ENCODE peak calls at places on chromosomes 11 and 22, in eight cellular contexts. One of them, this sample, is unnamed.

GRCh38 chr11:74069146-74070046 is 60.5 kb upstream of the UCP3 start:
- DNase-seq in A549: no peak
- DNase-seq in tibial nerve: no peak
- DNase-seq in GM06990: no peak
- DNase-seq in AG04450: no peak
- DNase-seq in transverse colon: no peak
- DNase-seq in body of pancreas: peak; percentile 46
- DNase-seq in psoas muscle: no peak
- DNase-seq in this sample: no peak

GRCh38 chr11:62553839-62554361 is 7.3 kb upstream of the AHNAK start:
- DNase-seq in A549: peak; percentile 92
- DNase-seq in tibial nerve: no peak
- DNase-seq in psoas muscle: peak; percentile 86
- DNase-seq in GM06990: no peak
- DNase-seq in body of pancreas: no peak
- DNase-seq in transverse colon: peak; percentile 62
- DNase-seq in AG04450: peak; percentile 51
- DNase-seq in this sample: peak; percentile 52

GRCh38 chr11:65376138-65376713 is 6.2 kb downstream of the SLC25A45 start:
- DNase-seq in AG04450: no peak
- DNase-seq in tibial nerve: no peak
- DNase-seq in transverse colon: no peak
- DNase-seq in GM06990: no peak
- DNase-seq in body of pancreas: no peak
- DNase-seq in A549: no peak
- DNase-seq in psoas muscle: no peak
- DNase-seq in this sample: no peak

GRCh38 chr11:129508163-129508562 is 132.5 kb downstream of the BARX2 start:
- DNase-seq in AG04450: no peak
- DNase-seq in psoas muscle: no peak
- DNase-seq in GM06990: no peak
- DNase-seq in transverse colon: no peak
- DNase-seq in A549: no peak
- DNase-seq in body of pancreas: no peak
- DNase-seq in tibial nerve: no peak
- DNase-seq in this sample: no peak

GRCh38 chr11:65565624-65566453 is 4.4 kb upstream of the ZNRD2 start:
- DNase-seq in tibial nerve: no peak
- DNase-seq in A549: no peak
- DNase-seq in transverse colon: no peak
- DNase-seq in AG04450: no peak
- DNase-seq in GM06990: no peak
- DNase-seq in psoas muscle: no peak
- DNase-seq in body of pancreas: no peak
- DNase-seq in this sample: no peak

GRCh38 chr11:118572075-118572913 is at the start of gene ARCN1:
- DNase-seq in A549: peak; percentile 73
- DNase-seq in GM06990: peak; percentile 80
- DNase-seq in tibial nerve: peak; percentile 67
- DNase-seq in psoas muscle: peak; percentile 91
- DNase-seq in transverse colon: peak; percentile 82
- DNase-seq in body of pancreas: peak; percentile 83
- DNase-seq in AG04450: no peak
- DNase-seq in this sample: no peak

GRCh38 chr22:29916007-29916544 is 33.1 kb downstream of the MTMR3 start:
- DNase-seq in tibial nerve: no peak
- DNase-seq in transverse colon: no peak
- DNase-seq in AG04450: peak; percentile 7
- DNase-seq in GM06990: no peak
- DNase-seq in body of pancreas: no peak
- DNase-seq in psoas muscle: no peak
- DNase-seq in A549: no peak
- DNase-seq in this sample: no peak

GRCh38 chr22:24521791-24522245 is 26.7 kb downstream of the UPB1 start:
- DNase-seq in psoas muscle: peak; percentile 52
- DNase-seq in tibial nerve: no peak
- DNase-seq in body of pancreas: peak; percentile 83
- DNase-seq in GM06990: no peak
- DNase-seq in AG04450: no peak
- DNase-seq in transverse colon: peak; percentile 68
- DNase-seq in A549: peak; percentile 74
- DNase-seq in this sample: no peak

GRCh38 chr11:43870981-43871550 is 9.6 kb upstream of the ALKBH3 start:
- DNase-seq in psoas muscle: no peak
- DNase-seq in AG04450: no peak
- DNase-seq in tibial nerve: no peak
- DNase-seq in GM06990: no peak
- DNase-seq in A549: no peak
- DNase-seq in transverse colon: no peak
- DNase-seq in body of pancreas: no peak
- DNase-seq in this sample: no peak

GRCh38 chr22:23075525-23076216 is 5.4 kb downstream of the GNAZ start:
- DNase-seq in psoas muscle: peak; percentile 34
- DNase-seq in transverse colon: no peak
- DNase-seq in A549: no peak
- DNase-seq in AG04450: no peak
- DNase-seq in tibial nerve: no peak
- DNase-seq in body of pancreas: no peak
- DNase-seq in GM06990: no peak
- DNase-seq in this sample: no peak

GRCh38 chr22:27438271-27438980 is 363.1 kb downstream of the MN1 start:
- DNase-seq in psoas muscle: peak; percentile 69
- DNase-seq in A549: no peak
- DNase-seq in GM06990: no peak
- DNase-seq in tibial nerve: no peak
- DNase-seq in body of pancreas: peak; percentile 81
- DNase-seq in AG04450: no peak
- DNase-seq in transverse colon: no peak
- DNase-seq in this sample: no peak

GRCh38 chr11:98736813-98737212 is 283.9 kb upstream of the CNTN5 start:
- DNase-seq in A549: no peak
- DNase-seq in GM06990: no peak
- DNase-seq in transverse colon: no peak
- DNase-seq in AG04450: no peak
- DNase-seq in tibial nerve: no peak
- DNase-seq in psoas muscle: no peak
- DNase-seq in body of pancreas: no peak
- DNase-seq in this sample: no peak

GRCh38 chr11:112871909-112872511 is 89.2 kb upstream of the NCAM1 start:
- DNase-seq in A549: no peak
- DNase-seq in tibial nerve: no peak
- DNase-seq in body of pancreas: no peak
- DNase-seq in transverse colon: no peak
- DNase-seq in psoas muscle: no peak
- DNase-seq in AG04450: no peak
- DNase-seq in GM06990: no peak
- DNase-seq in this sample: no peak

GRCh38 chr22:41768420-41768819 is 32.1 kb upstream of the CCDC134 start:
- DNase-seq in psoas muscle: no peak
- DNase-seq in transverse colon: no peak
- DNase-seq in AG04450: no peak
- DNase-seq in body of pancreas: no peak
- DNase-seq in GM06990: no peak
- DNase-seq in A549: no peak
- DNase-seq in tibial nerve: no peak
- DNase-seq in this sample: no peak

GRCh38 chr11:2644844-2645778 is 54.7 kb downstream of the KCNQ1OT1 start:
- DNase-seq in GM06990: no peak
- DNase-seq in body of pancreas: no peak
- DNase-seq in psoas muscle: no peak
- DNase-seq in transverse colon: no peak
- DNase-seq in A549: no peak
- DNase-seq in tibial nerve: no peak
- DNase-seq in AG04450: no peak
- DNase-seq in this sample: no peak

GRCh38 chr22:45226681-45227186 is 14.0 kb downstream of the KIAA0930 start:
- DNase-seq in transverse colon: no peak
- DNase-seq in psoas muscle: peak; percentile 58
- DNase-seq in body of pancreas: peak; percentile 41
- DNase-seq in A549: no peak
- DNase-seq in tibial nerve: no peak
- DNase-seq in GM06990: no peak
- DNase-seq in AG04450: no peak
- DNase-seq in this sample: no peak

GRCh38 chr11:119481021-119481666 is 58.2 kb upstream of the THY1 start:
- DNase-seq in psoas muscle: peak; percentile 88
- DNase-seq in tibial nerve: peak; percentile 93
- DNase-seq in A549: peak; percentile 84
- DNase-seq in body of pancreas: peak; percentile 87
- DNase-seq in GM06990: peak; percentile 79
- DNase-seq in AG04450: peak; percentile 65
- DNase-seq in transverse colon: peak; percentile 82
- DNase-seq in this sample: peak; percentile 91

GRCh38 chr11:33802414-33802950 is 28.2 kb upstream of the FBXO3 start:
- DNase-seq in GM06990: no peak
- DNase-seq in AG04450: peak; percentile 67
- DNase-seq in tibial nerve: peak; percentile 21
- DNase-seq in body of pancreas: peak; percentile 62
- DNase-seq in A549: peak; percentile 70
- DNase-seq in psoas muscle: peak; percentile 56
- DNase-seq in transverse colon: peak; percentile 49
- DNase-seq in this sample: peak; percentile 60

GRCh38 chr11:27239305-27239942 is 123.6 kb downstream of the CCDC34 start:
- DNase-seq in GM06990: no peak
- DNase-seq in psoas muscle: no peak
- DNase-seq in body of pancreas: no peak
- DNase-seq in AG04450: no peak
- DNase-seq in tibial nerve: peak; percentile 70
- DNase-seq in A549: no peak
- DNase-seq in transverse colon: no peak
- DNase-seq in this sample: peak; percentile 80

GRCh38 chr22:27247691-27248434 is 553.7 kb downstream of the MN1 start:
- DNase-seq in AG04450: no peak
- DNase-seq in psoas muscle: no peak
- DNase-seq in transverse colon: no peak
- DNase-seq in tibial nerve: peak; percentile 25
- DNase-seq in GM06990: no peak
- DNase-seq in A549: no peak
- DNase-seq in body of pancreas: peak; percentile 40
- DNase-seq in this sample: no peak

GRCh38 chr11:87295237-87295636 is 257.5 kb downstream of the TMEM135 start:
- DNase-seq in tibial nerve: no peak
- DNase-seq in body of pancreas: no peak
- DNase-seq in AG04450: no peak
- DNase-seq in GM06990: peak; percentile 22
- DNase-seq in psoas muscle: no peak
- DNase-seq in A549: no peak
- DNase-seq in transverse colon: no peak
- DNase-seq in this sample: no peak

GRCh38 chr11:107713009-107713408 is 1.2 kb upstream of the SLN start:
- DNase-seq in transverse colon: no peak
- DNase-seq in body of pancreas: no peak
- DNase-seq in GM06990: no peak
- DNase-seq in AG04450: no peak
- DNase-seq in psoas muscle: no peak
- DNase-seq in tibial nerve: no peak
- DNase-seq in A549: no peak
- DNase-seq in this sample: no peak

GRCh38 chr22:49779853-49780271 is 47.8 kb downstream of the BRD1 start:
- DNase-seq in body of pancreas: no peak
- DNase-seq in tibial nerve: no peak
- DNase-seq in GM06990: no peak
- DNase-seq in AG04450: no peak
- DNase-seq in psoas muscle: peak; percentile 85
- DNase-seq in transverse colon: no peak
- DNase-seq in A549: no peak
- DNase-seq in this sample: no peak
- TF ChIP-seq CTCF in body of pancreas: no peak
- TF ChIP-seq CTCF in tibial nerve: no peak
- TF ChIP-seq CTCF in GM06990: no peak
- TF ChIP-seq CTCF in AG04450: no peak
- TF ChIP-seq CTCF in psoas muscle: no peak
- TF ChIP-seq CTCF in transverse colon: no peak
- TF ChIP-seq CTCF in A549: no peak
- TF ChIP-seq CTCF in this sample: no peak

DNA sequence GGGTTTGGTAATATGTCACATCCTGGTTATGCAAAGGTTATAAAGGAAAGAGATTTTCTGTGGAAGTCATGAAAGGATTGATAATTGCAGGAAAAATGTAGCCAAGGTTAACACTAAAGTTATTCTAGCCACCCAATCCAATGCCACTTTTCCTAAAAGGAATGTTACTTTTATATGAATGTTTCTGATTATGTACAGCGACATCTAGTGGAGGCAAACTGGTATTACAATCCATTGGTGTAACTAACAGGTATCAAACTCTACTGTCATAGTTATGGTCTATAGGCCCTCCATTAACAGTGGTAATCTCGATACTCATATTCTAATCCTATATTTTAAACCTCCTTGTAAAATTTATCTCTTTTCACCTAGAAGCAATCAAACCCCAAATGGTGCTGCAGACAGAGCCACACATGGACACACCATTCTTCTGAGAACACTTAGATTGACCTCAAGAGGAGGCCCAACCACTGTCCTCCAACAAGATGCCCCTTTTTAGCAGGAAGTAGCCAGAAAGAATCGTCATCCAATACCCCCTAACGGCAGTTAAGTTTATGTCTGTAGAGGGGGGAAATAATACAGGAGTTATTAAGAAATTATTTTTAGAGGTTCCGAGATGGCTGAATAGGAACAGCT is 74.9 kb upstream of the RAG2 start:
- DNase-seq in GM06990: no peak
- DNase-seq in transverse colon: no peak
- DNase-seq in tibial nerve: peak; percentile 75
- DNase-seq in A549: no peak
- DNase-seq in psoas muscle: no peak
- DNase-seq in body of pancreas: peak; percentile 30
- DNase-seq in AG04450: peak; percentile 3
- DNase-seq in this sample: peak; percentile 20
- H3K4me3 ChIP-seq in GM06990: no peak overlapping the region
- H3K4me3 ChIP-seq in transverse colon: no peak overlapping the region
- H3K4me3 ChIP-seq in tibial nerve: no peak overlapping the region
- H3K4me3 ChIP-seq in A549: no peak overlapping the region
- H3K4me3 ChIP-seq in psoas muscle: no peak overlapping the region
- H3K4me3 ChIP-seq in body of pancreas: no peak overlapping the region
- H3K4me3 ChIP-seq in AG04450: no peak overlapping the region
- H3K4me3 ChIP-seq in this sample: no peak overlapping the region

GRCh38 chr11:67356551-67356866 is 3.2 kb upstream of the POLD4 start:
- DNase-seq in transverse colon: no peak
- DNase-seq in GM06990: no peak
- DNase-seq in body of pancreas: no peak
- DNase-seq in tibial nerve: no peak
- DNase-seq in psoas muscle: peak; percentile 52
- DNase-seq in AG04450: no peak
- DNase-seq in A549: no peak
- DNase-seq in this sample: no peak
- TF ChIP-seq CTCF in transverse colon: no peak
- TF ChIP-seq CTCF in GM06990: no peak
- TF ChIP-seq CTCF in body of pancreas: no peak
- TF ChIP-seq CTCF in tibial nerve: no peak
- TF ChIP-seq CTCF in psoas muscle: no peak
- TF ChIP-seq CTCF in AG04450: no peak
- TF ChIP-seq CTCF in A549: no peak
- TF ChIP-seq CTCF in this sample: no peak

DNA sequence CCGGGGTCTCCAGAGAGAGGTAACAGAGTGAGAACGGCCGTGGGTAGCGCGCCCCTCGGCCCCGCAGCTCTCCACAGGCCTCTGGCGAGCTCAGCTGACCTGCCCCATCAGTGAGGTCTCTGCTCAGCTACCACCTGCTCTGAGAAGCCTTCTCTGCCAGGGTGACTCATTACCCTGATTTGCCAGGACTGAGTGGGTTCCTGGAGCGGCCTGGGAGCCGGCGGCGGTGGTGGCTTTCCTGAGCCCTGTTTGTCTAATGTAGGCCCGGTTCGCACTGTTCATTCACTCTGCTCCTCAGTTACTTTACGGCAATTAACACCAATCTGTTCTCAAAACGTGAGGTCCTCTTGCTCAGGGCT is 351.0 kb upstream of the B3GAT1 start:
- DNase-seq in psoas muscle: no peak
- DNase-seq in tibial nerve: no peak
- DNase-seq in GM06990: no peak
- DNase-seq in transverse colon: no peak
- DNase-seq in A549: no peak
- DNase-seq in AG04450: no peak
- DNase-seq in body of pancreas: no peak
- DNase-seq in this sample: no peak
- H3K4me3 ChIP-seq in psoas muscle: no peak overlapping the region
- H3K4me3 ChIP-seq in tibial nerve: peak overlapping the region; percentile 36
- H3K4me3 ChIP-seq in GM06990: no peak overlapping the region
- H3K4me3 ChIP-seq in transverse colon: no peak overlapping the region
- H3K4me3 ChIP-seq in A549: no peak overlapping the region
- H3K4me3 ChIP-seq in AG04450: no peak overlapping the region
- H3K4me3 ChIP-seq in body of pancreas: no peak overlapping the region
- H3K4me3 ChIP-seq in this sample: no peak overlapping the region